ENCODE peak calls at places on chromosomes 1 and 21, in eight cellular contexts. L is stimulated activated CD4-positive, alpha-beta T cell treated with anti-CD3 and anti-CD28 coated beads, Interleukin-4, amount 100 ng/mL, for 24 hours; R is activated CD4-positive, alpha-beta T cell treated with anti-CD3 and anti-CD28 coated beads, Interleukin-2, amount 50 U/mL, for 1 hour; T is lower leg skin; F is pancreas; X is endothelial cell; U is activated gamma-delta T cell; Y is lung. W is an unnamed sample.
A peak's percentile ranks its signal among the peaks of the same experiment; 100 is the strongest.

GRCh38 chr1:31834501-31834900 is 18.7 kb upstream of the SPOCD1 start:
- DNase-seq in Y (no peak), F (no peak), L (no peak), X (no peak), T (no peak), U (no peak), R (no peak), W (no peak)

GRCh38 chr1:176102243-176102642 is 104.8 kb downstream of the COP1 start:
- DNase-seq in R (no peak), U (no peak), T (no peak), F (no peak), X (no peak), L (no peak), Y (no peak), W (no peak)

GRCh38 chr1:151416231-151416630 is 16.9 kb downstream of the PSMB4 start:
- DNase-seq in X (no peak), F (no peak), T (no peak), U (no peak), Y (no peak), R (no peak), L (no peak), W (no peak)

GRCh38 chr1:160411963-160412362 is 11.6 kb downstream of the VANGL2 start:
- DNase-seq in F (no peak), R (no peak), X (no peak), L (no peak), U (no peak), Y (no peak), T (no peak), W (no peak)

GRCh38 chr1:204220217-204220616 is 6.4 kb upstream of the GOLT1A start:
- DNase-seq in U (no peak), F (no peak), T (peak; percentile 82), L (no peak), Y (no peak), X (no peak), R (no peak), W (no peak)

GRCh38 chr21:42739061-42739931 is 85.9 kb downstream of the PDE9A start:
- DNase-seq in T (no peak), U (no peak), Y (no peak), L (no peak), X (no peak), F (no peak), R (no peak), W (no peak)

GRCh38 chr1:42231253-42231652 is 66.7 kb upstream of the GUCA2A start:
- DNase-seq in X (no peak), Y (no peak), U (no peak), T (no peak), L (no peak), F (no peak), R (no peak), W (no peak)

GRCh38 chr1:25098717-25099116 is 133.6 kb downstream of the SYF2 start:
- DNase-seq in T (no peak), F (no peak), R (no peak), X (no peak), L (no peak), U (no peak), Y (no peak), W (no peak)

GRCh38 chr21:44551290-44552015 is at the start of gene KRTAP10-2:
- DNase-seq in Y (peak; percentile 22), R (no peak), T (peak; percentile 70), L (no peak), F (no peak), U (no peak), X (peak; percentile 2), W (peak; percentile 3)

GRCh38 chr1:20893931-20894330 is 106.8 kb upstream of the HP1BP3 start:
- DNase-seq in R (no peak), T (no peak), F (no peak), X (no peak), U (no peak), L (no peak), Y (no peak), W (no peak)

GRCh38 chr1:37085393-37085792 is 51.1 kb upstream of the GRIK3 start:
- DNase-seq in U (no peak), F (no peak), T (no peak), Y (no peak), X (peak; percentile 33), L (no peak), R (no peak), W (no peak)

GRCh38 chr1:70311369-70311768 is 43.2 kb downstream of the ANKRD13C start:
- DNase-seq in R (no peak), L (no peak), T (no peak), F (no peak), U (no peak), Y (no peak), X (no peak), W (no peak)

GRCh38 chr1:6426321-6426971 is 1.9 kb downstream of the ESPN start:
- DNase-seq in Y (no peak), R (no peak), F (no peak), X (no peak), L (no peak), U (no peak), T (no peak), W (no peak)

GRCh38 chr1:108502624-108503023 is 52.5 kb downstream of the NBPF6 start:
- DNase-seq in X (no peak), T (no peak), L (no peak), U (no peak), R (no peak), F (no peak), Y (no peak), W (no peak)

GRCh38 chr1:105608713-105609112 is 1447.8 kb upstream of the PRMT6 start:
- DNase-seq in R (no peak), U (no peak), T (no peak), F (no peak), L (no peak), X (no peak), Y (no peak), W (no peak)

GRCh38 chr21:36630485-36631206 is 68.3 kb upstream of the SIM2 start:
- DNase-seq in R (peak; percentile 56), X (peak; percentile 81), L (peak; percentile 70), T (no peak), U (no peak), Y (peak; percentile 60), F (peak; percentile 86), W (peak; percentile 48)

GRCh38 chr1:71104417-71104816 is 23.6 kb upstream of the ZRANB2 start:
- DNase-seq in X (no peak), F (no peak), R (no peak), Y (no peak), T (no peak), L (no peak), U (no peak), W (no peak)

GRCh38 chr1:167439301-167439988 is 78.9 kb downstream of the CD247 start:
- DNase-seq in T (peak; percentile 87), R (no peak), Y (no peak), F (peak; percentile 72), X (peak; percentile 53), U (no peak), L (peak; percentile 32), W (peak; percentile 20)